ENCODE peak calls at places on chromosome 14, in five cellular contexts. U is GM13976; Q is activated CD4-positive, alpha-beta T cell treated with anti-CD3 and anti-CD28 coated beads, Interleukin-2, amount 50 U/mL, for 48 hours; M is mucosa of descending colon; S is progenitor cell of endocrine pancreas. K is an unnamed sample.

GRCh38 chr14:78091361-78091760 is 78.8 kb upstream of the NRXN3 start:
- DNase-seq in M (no peak), Q (no peak), S (no peak), U (no peak), K (no peak)

GRCh38 chr14:72715215-72715909 is 178.5 kb downstream of the DPF3 start:
- DNase-seq in S (no peak), M (no peak), U (peak; percentile 54), Q (no peak), K (peak; percentile 30)

GRCh38 chr14:68079941-68080697 is 260.5 kb downstream of the RAD51B start:
- DNase-seq in Q (no peak), M (no peak), S (no peak), U (no peak), K (no peak)

GRCh38 chr14:91424813-91425719 is 7.4 kb upstream of the CCDC88C start:
- DNase-seq in U (no peak), M (no peak), Q (no peak), S (no peak), K (no peak)

GRCh38 chr14:67835596-67835995 is 16.0 kb downstream of the RAD51B start:
- DNase-seq in U (no peak), S (no peak), Q (no peak), M (no peak), K (no peak)

GRCh38 chr14:59103396-59103795 is 85.1 kb upstream of the DAAM1 start:
- DNase-seq in M (no peak), Q (no peak), S (no peak), U (no peak), K (no peak)

GRCh38 chr14:94628578-94628977 is 16.4 kb downstream of the SERPINA3 start:
- DNase-seq in S (no peak), U (no peak), M (no peak), Q (no peak), K (no peak)

GRCh38 chr14:105379946-105380345 is 18.4 kb upstream of the TEX22 start:
- DNase-seq in U (no peak), S (no peak), Q (no peak), M (peak; percentile 34), K (no peak)

GRCh38 chr14:77133718-77134338 is 7.8 kb downstream of the ZDHHC22 start:
- DNase-seq in S (peak; percentile 84), M (no peak), Q (peak; percentile 62), U (peak; percentile 86), K (peak; percentile 42)

GRCh38 chr14:71933026-71933587 is 878 bp downstream of the RGS6 start:
- DNase-seq in U (no peak), Q (peak; percentile 22), M (no peak), S (no peak), K (peak; percentile 42)

GRCh38 chr14:95915326-95915725 is 38.7 kb downstream of the TUNAR start:
- DNase-seq in S (no peak), U (no peak), Q (no peak), M (no peak), K (no peak)

GRCh38 chr14:74658535-74659130 is 46.6 kb upstream of the LTBP2 start:
- DNase-seq in S (no peak), Q (no peak), U (no peak), M (no peak), K (no peak)

GRCh38 chr14:22871962-22872832 is 657 bp downstream of the LRP10 start:
- DNase-seq in U (peak; percentile 79), S (peak; percentile 85), Q (peak; percentile 81), M (peak; percentile 82), K (peak; percentile 69)

GRCh38 chr14:64350091-64350490 is 38.1 kb upstream of the MTHFD1 start:
- DNase-seq in S (no peak), U (no peak), Q (no peak), M (no peak), K (no peak)

K was measured in GM06990.